ENCODE peak calls at places on chromosomes 3 and 15, in six cellular contexts. S is Calu3, D is vagina, M is foreskin keratinocyte, J is astrocyte of the spinal cord, Q is GM23338. P is an unnamed sample.

GRCh38 chr15:29333261-29333660 is 63.6 kb upstream of the NSMCE3 start:
- DNase-seq in Q (no peak), M (no peak), D (no peak), S (no peak), J (no peak), P (no peak)

GRCh38 chr3:77338195-77338594 is 298.3 kb downstream of the ROBO2 start:
- DNase-seq in S (no peak), M (no peak), Q (no peak), D (no peak), J (no peak), P (no peak)

GRCh38 chr3:49454457-49454856 is 15.6 kb upstream of the DAG1 start:
- DNase-seq in M (no peak), Q (peak), D (no peak), J (no peak), S (peak), P (no peak)

GRCh38 chr3:186790261-186790981 is 7.0 kb downstream of the EIF4A2 start:
- DNase-seq in Q (peak), S (no peak), D (no peak), M (peak), J (peak), P (peak)

GRCh38 chr3:125107861-125108567 is 52.2 kb upstream of the HEG1 start:
- DNase-seq in M (peak), J (peak), S (no peak), D (no peak), Q (no peak), P (peak)

GRCh38 chr15:96327155-96327741 is 3.3 kb upstream of the NR2F2 start:
- DNase-seq in S (no peak), J (peak), M (no peak), Q (peak), D (no peak), P (peak)

GRCh38 chr3:112806903-112807302 is 39.8 kb downstream of the CD200R1L start:
- DNase-seq in M (no peak), D (no peak), Q (no peak), J (no peak), S (no peak), P (no peak)

GRCh38 chr15:89656116-89656815 is 999 bp upstream of the KIF7 start:
- DNase-seq in S (no peak), J (no peak), D (no peak), M (no peak), Q (no peak), P (peak)

GRCh38 chr15:53193149-53193548 is 403.0 kb upstream of the ONECUT1 start:
- DNase-seq in Q (peak), S (no peak), M (no peak), D (no peak), J (peak), P (no peak)

GRCh38 chr3:42680806-42681205 is 4.5 kb upstream of the KLHL40 start:
- DNase-seq in M (no peak), D (no peak), J (no peak), Q (no peak), S (no peak), P (peak)

GRCh38 chr3:150725548-150725947 is 21.8 kb upstream of the ERICH6 start:
- DNase-seq in J (no peak), Q (no peak), M (no peak), S (peak), D (no peak), P (no peak)

GRCh38 chr3:129087138-129087702 is 26.6 kb downstream of the GP9 start:
- DNase-seq in J (peak), S (no peak), D (no peak), Q (no peak), M (peak), P (peak)

GRCh38 chr3:167882057-167882667 is 146.6 kb downstream of the SERPINI1 start:
- DNase-seq in M (no peak), S (no peak), Q (peak), D (no peak), J (peak), P (peak)

GRCh38 chr15:36501063-36501678 is 78.3 kb upstream of the CDIN1 start:
- DNase-seq in M (peak), S (peak), Q (peak), D (no peak), J (peak), P (peak)

GRCh38 chr3:133991637-133992036 is 38.1 kb downstream of the SLCO2A1 start:
- DNase-seq in M (no peak), D (peak), J (peak), S (no peak), Q (no peak), P (peak)

GRCh38 chr3:35422826-35423601 is 216.3 kb upstream of the ARPP21 start:
- DNase-seq in Q (no peak), S (no peak), J (peak), D (no peak), M (no peak), P (no peak)

GRCh38 chr3:107524214-107525100 is 1.7 kb downstream of the BBX start:
- DNase-seq in J (peak), Q (peak), D (no peak), S (peak), M (peak), P (peak)

GRCh38 chr3:18740631-18741583 is 315.8 kb upstream of the SATB1 start:
- DNase-seq in D (no peak), Q (no peak), M (no peak), J (no peak), S (no peak), P (no peak)

GRCh38 chr3:150107429-150108175 is 136.9 kb upstream of the PFN2 start:
- DNase-seq in J (peak), M (no peak), Q (no peak), S (no peak), D (no peak), P (no peak)

GRCh38 chr3:30835667-30836066 is 58.8 kb downstream of the GADL1 start:
- DNase-seq in M (no peak), Q (no peak), S (no peak), J (no peak), D (no peak), P (no peak)

GRCh38 chr3:64267774-64268604 is 42.7 kb upstream of the PRICKLE2 start:
- DNase-seq in D (peak), S (peak), M (peak), Q (peak), J (peak), P (peak)

GRCh38 chr3:109385442-109386318 is 48.3 kb upstream of the DPPA4 start:
- DNase-seq in J (no peak), S (no peak), D (no peak), M (no peak), Q (no peak), P (no peak)

GRCh38 chr3:126883241-126883640 is 99.7 kb upstream of the PLXNA1 start:
- DNase-seq in Q (peak), M (no peak), D (no peak), S (no peak), J (no peak), P (peak)

GRCh38 chr15:95894407-95894956 is 436.0 kb upstream of the NR2F2 start:
- DNase-seq in M (no peak), D (no peak), J (no peak), Q (no peak), S (no peak), P (no peak)

GRCh38 chr3:50816896-50817295 is 142.2 kb downstream of the DOCK3 start:
- DNase-seq in D (no peak), S (no peak), J (no peak), M (no peak), Q (no peak), P (peak)

GRCh38 chr3:124986153-124987143 is 51.9 kb upstream of the MUC13 start:
- DNase-seq in J (peak), D (no peak), S (peak), M (peak), Q (peak), P (peak)

GRCh38 chr3:104598848-104599501 is 767.7 kb upstream of the ALCAM start:
- DNase-seq in J (no peak), M (no peak), S (no peak), Q (no peak), D (no peak), P (no peak)

GRCh38 chr3:99842826-99843589 is 25.3 kb downstream of the CMSS1 start:
- DNase-seq in D (no peak), S (no peak), Q (peak), M (no peak), J (peak), P (peak)

GRCh38 chr15:41836072-41836471 is 2.6 kb upstream of the PLA2G4B start:
- DNase-seq in Q (no peak), M (no peak), J (no peak), S (no peak), D (no peak), P (no peak)

GRCh38 chr3:132343018-132343612 is 25.9 kb downstream of the ACP3 start:
- DNase-seq in M (no peak), S (peak), D (no peak), J (peak), Q (peak), P (peak)

GRCh38 chr3:161818106-161818505 is 321.5 kb downstream of the OTOL1 start:
- DNase-seq in S (no peak), D (no peak), J (no peak), Q (no peak), M (no peak), P (no peak)

GRCh38 chr15:73937313-73937695 is 11.0 kb downstream of the LOXL1 start:
- DNase-seq in S (no peak), J (no peak), Q (no peak), D (no peak), M (no peak), P (no peak)

GRCh38 chr3:194485471-194485875 is 1.3 kb downstream of the ATP13A3 start:
- DNase-seq in J (peak), M (no peak), D (no peak), Q (no peak), S (no peak), P (no peak)

GRCh38 chr3:47436180-47436579 is 39.6 kb downstream of the SCAP start:
- DNase-seq in Q (no peak), D (no peak), S (no peak), M (no peak), J (no peak), P (no peak)

GRCh38 chr15:89087066-89087829 is 1.0 kb upstream of the ABHD2 start:
- DNase-seq in J (no peak), Q (no peak), D (no peak), M (no peak), S (no peak), P (no peak)

GRCh38 chr3:111851511-111851954 is 7.5 kb upstream of the PHLDB2 start:
- DNase-seq in J (peak), D (no peak), Q (no peak), M (peak), S (no peak), P (peak)

GRCh38 chr3:2090512-2090911 is 8.2 kb upstream of the CNTN4 start:
- DNase-seq in D (no peak), Q (no peak), J (no peak), M (no peak), S (no peak), P (no peak)

GRCh38 chr3:77081240-77081661 is 41.4 kb downstream of the ROBO2 start:
- DNase-seq in J (peak), S (peak), Q (no peak), D (no peak), M (peak), P (no peak)

GRCh38 chr3:55974421-55974820 is 487.3 kb upstream of the WNT5A start:
- DNase-seq in D (no peak), M (no peak), S (no peak), J (no peak), Q (no peak), P (no peak)

DNA sequence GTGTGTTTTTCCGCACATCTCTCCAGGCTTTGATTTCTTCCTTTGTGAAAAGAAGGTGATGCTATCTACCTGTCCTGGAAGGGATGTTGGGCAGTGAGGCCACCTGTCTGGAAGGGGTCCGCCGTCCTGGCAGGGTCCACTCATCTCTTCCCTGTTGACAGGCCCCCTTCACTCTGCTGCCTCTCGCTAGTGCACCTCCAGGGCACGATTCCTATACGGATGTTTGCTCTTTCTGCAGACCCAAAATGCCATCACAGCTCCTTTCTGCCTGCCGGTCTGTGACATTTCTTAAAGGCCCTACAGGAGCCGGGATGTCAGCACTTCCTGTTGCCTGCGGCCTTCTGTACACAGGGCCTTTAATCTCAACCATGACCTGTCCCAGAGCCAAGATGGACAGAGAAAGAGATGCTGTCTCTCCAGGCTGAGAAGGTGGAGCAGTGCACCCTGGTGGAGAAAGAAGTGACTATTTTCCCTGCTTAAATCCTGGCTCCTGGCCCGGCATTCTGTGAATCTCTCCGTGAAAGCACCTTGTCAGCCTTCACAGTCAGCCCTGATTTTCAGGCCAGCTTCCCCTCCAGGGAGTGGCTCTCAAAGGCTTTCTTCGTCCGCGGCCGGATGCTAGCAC is 7.4 kb downstream of the FAM3D start:
- DNase-seq in Q (peak), S (peak), J (peak), D (no peak), M (no peak), P (peak)
- TF ChIP-seq CTCF in Q (peak), S (peak), J (peak), D (no peak), M (peak), P (peak)

GRCh38 chr15:43895586-43895985 is 68.8 kb downstream of the WDR76 start:
- DNase-seq in S (no peak), D (no peak), M (no peak), Q (no peak), J (no peak), P (no peak)
- TF ChIP-seq CTCF in S (no peak), D (no peak), M (no peak), Q (no peak), J (no peak), P (no peak)

DNA sequence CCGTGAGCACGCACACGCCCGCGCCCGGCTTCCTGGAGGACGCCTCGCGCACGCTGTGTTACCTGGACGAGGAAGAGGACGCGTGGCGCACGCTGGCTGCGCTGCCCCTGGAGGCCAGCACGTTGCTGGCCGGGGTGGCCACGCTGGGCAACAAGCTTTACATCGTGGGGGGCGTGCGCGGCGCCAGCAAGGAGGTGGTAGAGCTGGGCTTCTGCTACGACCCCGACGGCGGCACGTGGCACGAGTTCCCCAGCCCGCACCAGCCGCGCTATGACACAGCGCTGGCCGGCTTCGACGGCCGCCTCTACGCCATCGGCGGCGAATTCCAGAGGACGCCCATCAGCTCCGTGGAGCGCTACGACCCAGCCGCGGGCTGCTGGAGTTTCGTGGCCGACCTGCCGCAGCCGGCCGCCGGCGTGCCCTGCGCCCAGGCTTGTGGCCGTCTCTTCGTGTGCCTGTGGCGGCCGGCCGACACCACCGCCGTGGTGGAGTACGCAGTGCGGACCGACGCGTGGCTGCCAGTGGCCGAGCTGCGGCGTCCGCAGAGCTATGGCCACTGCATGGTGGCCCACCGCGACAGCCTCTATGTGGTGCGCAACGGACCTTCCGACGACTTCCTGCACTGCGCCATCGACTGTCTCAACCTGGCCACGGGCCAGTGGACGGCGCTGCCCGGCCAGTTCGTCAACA is 890 bp downstream of the KBTBD13 start:
- DNase-seq in M (no peak), D (no peak), Q (peak), S (no peak), J (no peak), P (no peak)
- TF ChIP-seq CTCF in M (no peak), D (no peak), Q (peak), S (no peak), J (no peak), P (no peak)

GRCh38 chr15:69078638-69079037 is 64.1 kb downstream of the NOX5 start:
- DNase-seq in D (no peak), Q (no peak), J (no peak), M (no peak), S (no peak), P (no peak)

GRCh38 chr15:69071265-69071664 is 56.8 kb downstream of the NOX5 start:
- DNase-seq in Q (no peak), M (no peak), D (no peak), S (no peak), J (no peak), P (no peak)

GRCh38 chr15:69075467-69075866 is 61.0 kb downstream of the NOX5 start:
- DNase-seq in Q (no peak), D (no peak), J (no peak), S (no peak), M (no peak), P (no peak)

GRCh38 chr15:69074843-69075224 is 60.3 kb downstream of the NOX5 start:
- DNase-seq in S (no peak), D (no peak), Q (peak), J (peak), M (no peak), P (no peak)

GRCh38 chr15:69074011-69074842 is 59.7 kb downstream of the NOX5 start:
- DNase-seq in M (no peak), D (no peak), J (peak), Q (peak), S (peak), P (peak)
- TF ChIP-seq CTCF in M (peak), D (no peak), J (peak), Q (no peak), S (no peak), P (peak)

DNA sequence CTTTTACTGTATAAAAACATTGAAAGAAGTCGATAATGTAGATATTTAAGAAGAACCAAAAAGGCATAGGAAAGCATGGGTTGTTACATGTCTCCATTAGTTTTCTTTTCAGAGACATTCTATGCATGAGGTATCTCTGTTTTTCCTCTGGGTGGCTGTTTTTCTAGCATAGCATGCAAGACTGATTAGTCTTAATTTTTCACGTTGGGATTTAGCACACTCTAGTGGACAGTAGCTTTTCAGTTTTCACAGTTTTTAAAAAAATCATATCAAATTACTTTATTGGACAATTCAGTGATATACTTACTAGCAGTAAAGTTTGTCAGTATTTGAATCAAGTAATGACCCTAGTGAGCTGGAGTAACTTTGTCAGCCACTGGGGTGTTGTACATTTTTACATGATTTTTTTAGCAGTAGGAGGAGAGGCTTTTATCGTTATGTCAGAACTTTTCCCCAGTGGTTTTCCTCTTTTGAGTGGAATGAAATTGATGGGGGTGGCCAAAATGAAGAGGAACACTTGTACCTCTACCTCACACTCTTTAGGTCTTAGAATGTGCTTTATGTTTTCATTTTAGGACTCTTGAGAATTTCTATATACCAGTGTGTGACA is 57.2 kb downstream of the SEC22A start:
- DNase-seq in S (no peak), D (no peak), Q (peak), M (peak), J (peak), P (peak)
- TF ChIP-seq CTCF in S (peak), D (peak), Q (peak), M (peak), J (peak), P (peak)

GRCh38 chr15:39154136-39154770 is 426.6 kb upstream of the THBS1 start:
- DNase-seq in D (no peak), Q (peak), S (no peak), M (no peak), J (no peak), P (no peak)
- TF ChIP-seq CTCF in D (no peak), Q (no peak), S (no peak), M (peak), J (no peak), P (peak)

P was measured in HFFc6.